ENCODE peak calls at places on chromosomes 5 and 9, in four cellular contexts. K is CD8-positive, alpha-beta T cell; C is psoas muscle; U is brain microvascular endothelial cell. S is an unnamed sample. For H3K27me3 and H3K36me3, the result is how much of the 10 kb centered on the place peaks cover.

GRCh38 chr9:114157516-114158176 is 2.3 kb downstream of the COL27A1 start:
- DNase-seq in C (no peak), K (no peak), U (peak), S (no peak)

GRCh38 chr5:149203896-149204544 is 62.7 kb downstream of the ABLIM3 start:
- DNase-seq in C (no peak), K (no peak), U (peak), S (no peak)

GRCh38 chr9:20728493-20729220 is 44.6 kb downstream of the FOCAD start:
- DNase-seq in K (no peak), U (peak), C (no peak), S (no peak)

GRCh38 chr5:43008369-43009158 is 31.6 kb downstream of the ANXA2R start:
- DNase-seq in K (peak), U (peak), C (peak), S (peak)

GRCh38 chr9:93346240-93347112 is 105.0 kb upstream of the FAM120A start:
- DNase-seq in C (no peak), U (no peak), K (no peak), S (no peak)

GRCh38 chr9:13568851-13569618 is 289.5 kb upstream of the MPDZ start:
- DNase-seq in U (no peak), C (peak), K (no peak), S (no peak)

GRCh38 chr9:93667006-93667405 is 90.6 kb downstream of the PHF2 start:
- DNase-seq in U (no peak), C (peak), K (no peak), S (no peak)

GRCh38 chr5:114822885-114823284 is 346.8 kb downstream of the TRIM36 start:
- DNase-seq in C (no peak), K (no peak), U (no peak), S (no peak)

GRCh38 chr9:98383758-98384157 is 128.3 kb upstream of the TBC1D2 start:
- DNase-seq in U (peak), C (no peak), K (no peak), S (no peak)

GRCh38 chr9:70802758-70803436 is 318.5 kb downstream of the TRPM3 start:
- DNase-seq in K (no peak), C (no peak), U (no peak), S (no peak)

GRCh38 chr9:110405858-110406443 is 68.3 kb upstream of the TXNDC8 start:
- DNase-seq in U (no peak), K (no peak), C (no peak), S (no peak)

GRCh38 chr9:110408598-110408997 is 70.9 kb upstream of the TXNDC8 start:
- DNase-seq in K (no peak), U (no peak), C (no peak), S (peak)

GRCh38 chr9:110410926-110411325 is 73.3 kb upstream of the TXNDC8 start:
- DNase-seq in C (no peak), U (no peak), K (no peak), S (no peak)
- H3K27me3 ChIP-seq in C (under half), U (under half), K (under half), S (under half)

GRCh38 chr9:89325733-89326132 is 7.4 kb downstream of the SECISBP2 start:
- DNase-seq in C (no peak), K (no peak), U (no peak), S (no peak)

GRCh38 chr9:89328064-89328463 is 9.8 kb downstream of the SECISBP2 start:
- DNase-seq in U (no peak), C (no peak), K (no peak), S (no peak)

GRCh38 chr9:89330513-89330912 is 12.2 kb downstream of the SECISBP2 start:
- DNase-seq in U (no peak), K (no peak), C (no peak), S (no peak)

DNA sequence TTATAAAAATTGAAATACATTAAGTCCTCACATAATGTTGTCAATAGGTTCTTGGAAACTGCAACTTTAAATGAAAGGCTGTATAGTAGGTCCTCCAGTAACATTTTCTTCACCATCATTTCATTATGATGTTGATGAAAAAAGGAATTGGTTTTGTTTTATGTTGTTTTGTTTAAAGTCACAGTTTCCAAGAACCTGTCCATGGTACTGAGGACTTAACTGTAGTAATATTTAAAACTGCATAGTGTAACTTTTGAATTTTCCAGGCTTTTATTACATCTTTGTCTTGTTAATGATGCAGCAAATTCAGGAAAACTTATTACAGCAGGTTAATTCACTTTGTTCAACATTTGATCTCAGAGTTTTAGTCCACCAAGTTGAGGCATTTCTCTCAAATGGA is 11.6 kb downstream of the SECISBP2 start:
- DNase-seq in U (no peak), C (no peak), K (no peak), S (no peak)
- H3K36me3 ChIP-seq in U (under half), C (half or more), K (half or more), S (under half)

GRCh38 chr5:10463566-10463965 is 21.9 kb downstream of the ROPN1L start:
- DNase-seq in C (no peak), K (no peak), U (no peak), S (no peak)
- H3K27me3 ChIP-seq in C (under half), K (under half), U (under half), S (under half)

GRCh38 chr9:108904161-108904560 is 29.8 kb downstream of the ELP1 start:
- DNase-seq in K (no peak), C (no peak), U (no peak), S (no peak)
- H3K36me3 ChIP-seq in K (under half), C (half or more), U (under half), S (under half)

DNA sequence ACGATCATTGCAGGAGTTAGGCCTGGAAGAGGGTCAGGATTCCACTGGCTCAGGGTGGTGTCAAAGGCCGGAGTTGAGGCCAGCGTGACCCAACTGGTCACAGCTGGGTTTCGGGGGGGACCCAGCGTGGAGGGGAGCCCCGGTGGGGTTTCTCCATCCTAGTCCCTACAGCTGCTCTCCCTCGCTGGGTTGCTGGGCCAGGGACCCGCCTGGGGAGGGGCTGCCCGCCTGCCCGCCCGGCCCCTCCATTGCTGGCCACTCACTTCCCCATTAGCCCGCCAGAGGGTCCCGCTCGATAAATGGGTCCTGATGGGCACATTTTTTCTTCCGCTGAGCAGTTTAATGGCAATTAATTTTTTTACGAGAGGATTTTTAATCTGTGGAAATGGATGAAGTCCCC is 8.8 kb downstream of the CCDC187 start:
- DNase-seq in K (no peak), U (no peak), C (no peak), S (no peak)
- H3K27me3 ChIP-seq in K (under half), U (under half), C (half or more), S (under half)

GRCh38 chr9:19119241-19119640 is 8.1 kb downstream of the PLIN2 start:
- DNase-seq in K (no peak), C (no peak), U (no peak), S (no peak)
- H3K36me3 ChIP-seq in K (half or more), C (half or more), U (half or more), S (under half)

DNA sequence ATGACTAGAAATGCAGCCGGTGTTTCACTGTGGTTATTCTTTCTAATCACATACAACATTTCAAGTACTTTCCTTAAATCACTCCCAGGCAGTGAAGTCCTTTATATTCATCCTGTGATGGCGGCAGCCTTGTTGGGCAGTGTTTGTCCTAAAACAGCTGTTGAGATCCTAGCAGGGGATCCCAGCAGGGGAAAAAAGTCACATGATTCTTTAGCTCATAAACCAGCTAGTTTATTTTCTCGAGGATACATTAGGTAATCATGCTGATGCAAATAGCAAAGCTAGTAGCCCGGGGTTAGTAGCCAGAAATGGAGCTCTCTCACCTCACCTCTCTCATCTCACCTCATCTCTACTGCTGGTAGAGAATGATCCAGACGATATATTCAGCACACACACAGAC is 70.5 kb downstream of the FOXD1 start:
- DNase-seq in K (no peak), U (no peak), C (no peak), S (no peak)
- H3K27me3 ChIP-seq in K (under half), U (under half), C (half or more), S (under half)

GRCh38 chr5:115857621-115858349 is 16.1 kb downstream of the AP3S1 start:
- DNase-seq in U (peak), C (no peak), K (no peak), S (no peak)
- H3K36me3 ChIP-seq in U (under half), C (under half), K (under half), S (under half)

GRCh38 chr5:138757061-138757776 is 4.0 kb downstream of the CTNNA1 start:
- DNase-seq in U (no peak), K (no peak), C (no peak), S (no peak)

GRCh38 chr5:138760448-138761110 is 7.4 kb downstream of the CTNNA1 start:
- DNase-seq in U (no peak), C (no peak), K (no peak), S (no peak)

GRCh38 chr5:138762110-138762509 is 8.9 kb downstream of the CTNNA1 start:
- DNase-seq in K (no peak), C (no peak), U (no peak), S (no peak)

GRCh38 chr5:138763037-138763778 is 10.0 kb downstream of the CTNNA1 start:
- DNase-seq in U (no peak), C (no peak), K (no peak), S (no peak)
- H3K27me3 ChIP-seq in U (under half), C (under half), K (under half), S (under half)

GRCh38 chr5:177469061-177469628 is 4.3 kb downstream of the DBN1 start:
- DNase-seq in U (peak), C (peak), K (no peak), S (no peak)
- H3K36me3 ChIP-seq in U (half or more), C (under half), K (under half), S (under half)

S was measured in small intestine.